ENCODE peak calls at places on chromosomes 6 and 20, in seven cellular contexts. One of them, this sample, is unnamed.
A peak's percentile ranks its signal among the peaks of the same experiment; 100 is the strongest.

GRCh38 chr6:104995989-104996617 is 39.2 kb downstream of the LIN28B start:
- DNase-seq in nephron progenitor cell: no peak
- DNase-seq in mesothelial cell of epicardium: no peak
- DNase-seq in omental fat pad: no peak
- DNase-seq in NCI-H510A treated with DMSO at 0.1 percent for 48 hours: no peak
- DNase-seq in nucleus accumbens: no peak
- DNase-seq in stimulated activated naive CD8-positive, alpha-beta T cell treated with anti-CD3 and anti-CD28 coated beads, Interleukin-15, Interleukin-2, amounts not matched to agents 100 U/mL and 50 U/mL, for 24 hours: no peak
- DNase-seq in this sample: peak; percentile 73

GRCh38 chr6:15096894-15097837 is 148.7 kb upstream of the JARID2 start:
- DNase-seq in nephron progenitor cell: no peak
- DNase-seq in NCI-H510A treated with DMSO at 0.1 percent for 48 hours: no peak
- DNase-seq in omental fat pad: no peak
- DNase-seq in nucleus accumbens: no peak
- DNase-seq in stimulated activated naive CD8-positive, alpha-beta T cell treated with anti-CD3 and anti-CD28 coated beads, Interleukin-15, Interleukin-2, amounts not matched to agents 100 U/mL and 50 U/mL, for 24 hours: peak; percentile 5
- DNase-seq in mesothelial cell of epicardium: no peak
- DNase-seq in this sample: no peak

GRCh38 chr6:21616005-21616404 is 22.5 kb downstream of the SOX4 start:
- DNase-seq in mesothelial cell of epicardium: no peak
- DNase-seq in stimulated activated naive CD8-positive, alpha-beta T cell treated with anti-CD3 and anti-CD28 coated beads, Interleukin-15, Interleukin-2, amounts not matched to agents 100 U/mL and 50 U/mL, for 24 hours: no peak
- DNase-seq in nucleus accumbens: no peak
- DNase-seq in NCI-H510A treated with DMSO at 0.1 percent for 48 hours: no peak
- DNase-seq in omental fat pad: no peak
- DNase-seq in nephron progenitor cell: no peak
- DNase-seq in this sample: peak; percentile 34

GRCh38 chr6:134936927-134937326 is 13.0 kb downstream of the ALDH8A1 start:
- DNase-seq in NCI-H510A treated with DMSO at 0.1 percent for 48 hours: no peak
- DNase-seq in nucleus accumbens: no peak
- DNase-seq in stimulated activated naive CD8-positive, alpha-beta T cell treated with anti-CD3 and anti-CD28 coated beads, Interleukin-15, Interleukin-2, amounts not matched to agents 100 U/mL and 50 U/mL, for 24 hours: no peak
- DNase-seq in nephron progenitor cell: no peak
- DNase-seq in omental fat pad: no peak
- DNase-seq in mesothelial cell of epicardium: no peak
- DNase-seq in this sample: peak; percentile 72

GRCh38 chr6:22413681-22414305 is 117.0 kb upstream of the PRL start:
- DNase-seq in omental fat pad: no peak
- DNase-seq in nucleus accumbens: no peak
- DNase-seq in nephron progenitor cell: no peak
- DNase-seq in NCI-H510A treated with DMSO at 0.1 percent for 48 hours: no peak
- DNase-seq in stimulated activated naive CD8-positive, alpha-beta T cell treated with anti-CD3 and anti-CD28 coated beads, Interleukin-15, Interleukin-2, amounts not matched to agents 100 U/mL and 50 U/mL, for 24 hours: no peak
- DNase-seq in mesothelial cell of epicardium: no peak
- DNase-seq in this sample: peak; percentile 13

GRCh38 chr6:112466378-112467151 is 119.4 kb downstream of the RFPL4B start:
- DNase-seq in NCI-H510A treated with DMSO at 0.1 percent for 48 hours: no peak
- DNase-seq in stimulated activated naive CD8-positive, alpha-beta T cell treated with anti-CD3 and anti-CD28 coated beads, Interleukin-15, Interleukin-2, amounts not matched to agents 100 U/mL and 50 U/mL, for 24 hours: no peak
- DNase-seq in nephron progenitor cell: no peak
- DNase-seq in nucleus accumbens: no peak
- DNase-seq in omental fat pad: no peak
- DNase-seq in mesothelial cell of epicardium: no peak
- DNase-seq in this sample: peak; percentile 69

GRCh38 chr20:35006531-35006971 is 50.9 kb downstream of the MYH7B start:
- DNase-seq in nephron progenitor cell: no peak
- DNase-seq in nucleus accumbens: no peak
- DNase-seq in mesothelial cell of epicardium: no peak
- DNase-seq in stimulated activated naive CD8-positive, alpha-beta T cell treated with anti-CD3 and anti-CD28 coated beads, Interleukin-15, Interleukin-2, amounts not matched to agents 100 U/mL and 50 U/mL, for 24 hours: no peak
- DNase-seq in NCI-H510A treated with DMSO at 0.1 percent for 48 hours: no peak
- DNase-seq in omental fat pad: no peak
- DNase-seq in this sample: no peak

GRCh38 chr6:18154507-18155272 is at the start of gene TPMT:
- DNase-seq in NCI-H510A treated with DMSO at 0.1 percent for 48 hours: peak; percentile 90
- DNase-seq in mesothelial cell of epicardium: peak; percentile 98
- DNase-seq in nephron progenitor cell: peak; percentile 98
- DNase-seq in omental fat pad: no peak
- DNase-seq in nucleus accumbens: peak; percentile 99
- DNase-seq in stimulated activated naive CD8-positive, alpha-beta T cell treated with anti-CD3 and anti-CD28 coated beads, Interleukin-15, Interleukin-2, amounts not matched to agents 100 U/mL and 50 U/mL, for 24 hours: peak; percentile 16
- DNase-seq in this sample: peak; percentile 11

GRCh38 chr6:55758156-55758942 is 117.0 kb downstream of the BMP5 start:
- DNase-seq in nephron progenitor cell: no peak
- DNase-seq in NCI-H510A treated with DMSO at 0.1 percent for 48 hours: no peak
- DNase-seq in mesothelial cell of epicardium: no peak
- DNase-seq in nucleus accumbens: no peak
- DNase-seq in omental fat pad: no peak
- DNase-seq in stimulated activated naive CD8-positive, alpha-beta T cell treated with anti-CD3 and anti-CD28 coated beads, Interleukin-15, Interleukin-2, amounts not matched to agents 100 U/mL and 50 U/mL, for 24 hours: no peak
- DNase-seq in this sample: peak; percentile 75

GRCh38 chr6:33827546-33828451 is 24.0 kb upstream of the MLN start:
- DNase-seq in nucleus accumbens: no peak
- DNase-seq in omental fat pad: no peak
- DNase-seq in stimulated activated naive CD8-positive, alpha-beta T cell treated with anti-CD3 and anti-CD28 coated beads, Interleukin-15, Interleukin-2, amounts not matched to agents 100 U/mL and 50 U/mL, for 24 hours: no peak
- DNase-seq in mesothelial cell of epicardium: no peak
- DNase-seq in nephron progenitor cell: no peak
- DNase-seq in NCI-H510A treated with DMSO at 0.1 percent for 48 hours: peak; percentile 77
- DNase-seq in this sample: no peak

GRCh38 chr6:4358414-4359107 is 223.2 kb upstream of the ECI2 start:
- DNase-seq in stimulated activated naive CD8-positive, alpha-beta T cell treated with anti-CD3 and anti-CD28 coated beads, Interleukin-15, Interleukin-2, amounts not matched to agents 100 U/mL and 50 U/mL, for 24 hours: peak; percentile 13
- DNase-seq in nucleus accumbens: peak; percentile 28
- DNase-seq in mesothelial cell of epicardium: no peak
- DNase-seq in NCI-H510A treated with DMSO at 0.1 percent for 48 hours: peak; percentile 46
- DNase-seq in nephron progenitor cell: peak; percentile 45
- DNase-seq in omental fat pad: peak; percentile 74
- DNase-seq in this sample: peak; percentile 100

GRCh38 chr6:130282234-130282995 is 59.7 kb upstream of the SAMD3 start:
- DNase-seq in nucleus accumbens: no peak
- DNase-seq in mesothelial cell of epicardium: no peak
- DNase-seq in stimulated activated naive CD8-positive, alpha-beta T cell treated with anti-CD3 and anti-CD28 coated beads, Interleukin-15, Interleukin-2, amounts not matched to agents 100 U/mL and 50 U/mL, for 24 hours: no peak
- DNase-seq in nephron progenitor cell: no peak
- DNase-seq in omental fat pad: no peak
- DNase-seq in NCI-H510A treated with DMSO at 0.1 percent for 48 hours: no peak
- DNase-seq in this sample: peak; percentile 52

GRCh38 chr6:25935953-25936352 is 5.5 kb upstream of the SLC17A2 start:
- DNase-seq in stimulated activated naive CD8-positive, alpha-beta T cell treated with anti-CD3 and anti-CD28 coated beads, Interleukin-15, Interleukin-2, amounts not matched to agents 100 U/mL and 50 U/mL, for 24 hours: no peak
- DNase-seq in nephron progenitor cell: no peak
- DNase-seq in omental fat pad: no peak
- DNase-seq in nucleus accumbens: no peak
- DNase-seq in NCI-H510A treated with DMSO at 0.1 percent for 48 hours: no peak
- DNase-seq in mesothelial cell of epicardium: no peak
- DNase-seq in this sample: no peak

GRCh38 chr6:125596020-125596419 is 153.4 kb upstream of the HEY2 start:
- DNase-seq in nephron progenitor cell: no peak
- DNase-seq in mesothelial cell of epicardium: no peak
- DNase-seq in nucleus accumbens: no peak
- DNase-seq in omental fat pad: no peak
- DNase-seq in stimulated activated naive CD8-positive, alpha-beta T cell treated with anti-CD3 and anti-CD28 coated beads, Interleukin-15, Interleukin-2, amounts not matched to agents 100 U/mL and 50 U/mL, for 24 hours: no peak
- DNase-seq in NCI-H510A treated with DMSO at 0.1 percent for 48 hours: no peak
- DNase-seq in this sample: no peak

GRCh38 chr6:14622135-14622534 is 504.6 kb downstream of the CD83 start:
- DNase-seq in mesothelial cell of epicardium: no peak
- DNase-seq in NCI-H510A treated with DMSO at 0.1 percent for 48 hours: peak; percentile 3
- DNase-seq in nephron progenitor cell: no peak
- DNase-seq in nucleus accumbens: no peak
- DNase-seq in stimulated activated naive CD8-positive, alpha-beta T cell treated with anti-CD3 and anti-CD28 coated beads, Interleukin-15, Interleukin-2, amounts not matched to agents 100 U/mL and 50 U/mL, for 24 hours: no peak
- DNase-seq in omental fat pad: no peak
- DNase-seq in this sample: no peak

GRCh38 chr6:43935921-43936320 is 165.9 kb downstream of the VEGFA start:
- DNase-seq in stimulated activated naive CD8-positive, alpha-beta T cell treated with anti-CD3 and anti-CD28 coated beads, Interleukin-15, Interleukin-2, amounts not matched to agents 100 U/mL and 50 U/mL, for 24 hours: no peak
- DNase-seq in nucleus accumbens: no peak
- DNase-seq in nephron progenitor cell: no peak
- DNase-seq in NCI-H510A treated with DMSO at 0.1 percent for 48 hours: no peak
- DNase-seq in omental fat pad: no peak
- DNase-seq in mesothelial cell of epicardium: no peak
- DNase-seq in this sample: no peak

GRCh38 chr6:134517145-134517658 is 199.3 kb upstream of the SGK1 start:
- DNase-seq in NCI-H510A treated with DMSO at 0.1 percent for 48 hours: peak; percentile 26
- DNase-seq in mesothelial cell of epicardium: peak; percentile 48
- DNase-seq in nucleus accumbens: peak; percentile 37
- DNase-seq in omental fat pad: peak; percentile 32
- DNase-seq in nephron progenitor cell: peak; percentile 31
- DNase-seq in stimulated activated naive CD8-positive, alpha-beta T cell treated with anti-CD3 and anti-CD28 coated beads, Interleukin-15, Interleukin-2, amounts not matched to agents 100 U/mL and 50 U/mL, for 24 hours: no peak
- DNase-seq in this sample: peak; percentile 94

GRCh38 chr20:47857994-47858557 is 72.8 kb upstream of the SULF2 start:
- DNase-seq in nucleus accumbens: no peak
- DNase-seq in omental fat pad: no peak
- DNase-seq in NCI-H510A treated with DMSO at 0.1 percent for 48 hours: no peak
- DNase-seq in stimulated activated naive CD8-positive, alpha-beta T cell treated with anti-CD3 and anti-CD28 coated beads, Interleukin-15, Interleukin-2, amounts not matched to agents 100 U/mL and 50 U/mL, for 24 hours: no peak
- DNase-seq in nephron progenitor cell: no peak
- DNase-seq in mesothelial cell of epicardium: no peak
- DNase-seq in this sample: peak; percentile 44

GRCh38 chr20:33540427-33540826 is 50.5 kb downstream of the CBFA2T2 start:
- DNase-seq in omental fat pad: no peak
- DNase-seq in mesothelial cell of epicardium: no peak
- DNase-seq in nucleus accumbens: no peak
- DNase-seq in nephron progenitor cell: no peak
- DNase-seq in stimulated activated naive CD8-positive, alpha-beta T cell treated with anti-CD3 and anti-CD28 coated beads, Interleukin-15, Interleukin-2, amounts not matched to agents 100 U/mL and 50 U/mL, for 24 hours: no peak
- DNase-seq in NCI-H510A treated with DMSO at 0.1 percent for 48 hours: no peak
- DNase-seq in this sample: no peak

GRCh38 chr6:31356216-31356945 is 598 bp downstream of the HLA-B start:
- DNase-seq in mesothelial cell of epicardium: no peak
- DNase-seq in nephron progenitor cell: peak; percentile 34
- DNase-seq in stimulated activated naive CD8-positive, alpha-beta T cell treated with anti-CD3 and anti-CD28 coated beads, Interleukin-15, Interleukin-2, amounts not matched to agents 100 U/mL and 50 U/mL, for 24 hours: peak; percentile 68
- DNase-seq in omental fat pad: no peak
- DNase-seq in nucleus accumbens: no peak
- DNase-seq in NCI-H510A treated with DMSO at 0.1 percent for 48 hours: no peak
- DNase-seq in this sample: no peak

GRCh38 chr6:44335631-44336030 is 6.8 kb upstream of the SPATS1 start:
- DNase-seq in NCI-H510A treated with DMSO at 0.1 percent for 48 hours: no peak
- DNase-seq in nucleus accumbens: no peak
- DNase-seq in omental fat pad: no peak
- DNase-seq in nephron progenitor cell: no peak
- DNase-seq in mesothelial cell of epicardium: no peak
- DNase-seq in stimulated activated naive CD8-positive, alpha-beta T cell treated with anti-CD3 and anti-CD28 coated beads, Interleukin-15, Interleukin-2, amounts not matched to agents 100 U/mL and 50 U/mL, for 24 hours: no peak
- DNase-seq in this sample: no peak

GRCh38 chr6:47306887-47307286 is 2.8 kb downstream of the TNFRSF21 start:
- DNase-seq in mesothelial cell of epicardium: no peak
- DNase-seq in NCI-H510A treated with DMSO at 0.1 percent for 48 hours: no peak
- DNase-seq in nucleus accumbens: no peak
- DNase-seq in omental fat pad: no peak
- DNase-seq in stimulated activated naive CD8-positive, alpha-beta T cell treated with anti-CD3 and anti-CD28 coated beads, Interleukin-15, Interleukin-2, amounts not matched to agents 100 U/mL and 50 U/mL, for 24 hours: no peak
- DNase-seq in nephron progenitor cell: no peak
- DNase-seq in this sample: peak; percentile 64

GRCh38 chr6:26125015-26125690 is 37.9 kb downstream of the HFE start:
- DNase-seq in NCI-H510A treated with DMSO at 0.1 percent for 48 hours: peak; percentile 55
- DNase-seq in nephron progenitor cell: no peak
- DNase-seq in stimulated activated naive CD8-positive, alpha-beta T cell treated with anti-CD3 and anti-CD28 coated beads, Interleukin-15, Interleukin-2, amounts not matched to agents 100 U/mL and 50 U/mL, for 24 hours: peak; percentile 25
- DNase-seq in omental fat pad: no peak
- DNase-seq in nucleus accumbens: no peak
- DNase-seq in mesothelial cell of epicardium: no peak
- DNase-seq in this sample: peak; percentile 17

GRCh38 chr6:25359891-25360290 is 80.7 kb downstream of the CARMIL1 start:
- DNase-seq in stimulated activated naive CD8-positive, alpha-beta T cell treated with anti-CD3 and anti-CD28 coated beads, Interleukin-15, Interleukin-2, amounts not matched to agents 100 U/mL and 50 U/mL, for 24 hours: no peak
- DNase-seq in NCI-H510A treated with DMSO at 0.1 percent for 48 hours: no peak
- DNase-seq in nucleus accumbens: no peak
- DNase-seq in nephron progenitor cell: no peak
- DNase-seq in mesothelial cell of epicardium: no peak
- DNase-seq in omental fat pad: no peak
- DNase-seq in this sample: no peak

GRCh38 chr6:98832282-98833100 is 1.9 kb upstream of the POU3F2 start:
- DNase-seq in NCI-H510A treated with DMSO at 0.1 percent for 48 hours: no peak
- DNase-seq in nucleus accumbens: peak; percentile 63
- DNase-seq in mesothelial cell of epicardium: no peak
- DNase-seq in stimulated activated naive CD8-positive, alpha-beta T cell treated with anti-CD3 and anti-CD28 coated beads, Interleukin-15, Interleukin-2, amounts not matched to agents 100 U/mL and 50 U/mL, for 24 hours: peak; percentile 13
- DNase-seq in omental fat pad: no peak
- DNase-seq in nephron progenitor cell: peak; percentile 58
- DNase-seq in this sample: peak; percentile 89

GRCh38 chr6:158531566-158531965 is 28.3 kb upstream of the TMEM181 start:
- DNase-seq in omental fat pad: no peak
- DNase-seq in stimulated activated naive CD8-positive, alpha-beta T cell treated with anti-CD3 and anti-CD28 coated beads, Interleukin-15, Interleukin-2, amounts not matched to agents 100 U/mL and 50 U/mL, for 24 hours: no peak
- DNase-seq in mesothelial cell of epicardium: no peak
- DNase-seq in NCI-H510A treated with DMSO at 0.1 percent for 48 hours: no peak
- DNase-seq in nucleus accumbens: no peak
- DNase-seq in nephron progenitor cell: no peak
- DNase-seq in this sample: no peak

GRCh38 chr6:85747654-85748053 is 105.0 kb upstream of the SYNCRIP start:
- DNase-seq in stimulated activated naive CD8-positive, alpha-beta T cell treated with anti-CD3 and anti-CD28 coated beads, Interleukin-15, Interleukin-2, amounts not matched to agents 100 U/mL and 50 U/mL, for 24 hours: no peak
- DNase-seq in mesothelial cell of epicardium: no peak
- DNase-seq in omental fat pad: no peak
- DNase-seq in nucleus accumbens: no peak
- DNase-seq in nephron progenitor cell: no peak
- DNase-seq in NCI-H510A treated with DMSO at 0.1 percent for 48 hours: no peak
- DNase-seq in this sample: peak; percentile 78

GRCh38 chr6:118788702-118789101 is 105.2 kb upstream of the ASF1A start:
- DNase-seq in omental fat pad: no peak
- DNase-seq in NCI-H510A treated with DMSO at 0.1 percent for 48 hours: no peak
- DNase-seq in nucleus accumbens: no peak
- DNase-seq in mesothelial cell of epicardium: no peak
- DNase-seq in nephron progenitor cell: no peak
- DNase-seq in stimulated activated naive CD8-positive, alpha-beta T cell treated with anti-CD3 and anti-CD28 coated beads, Interleukin-15, Interleukin-2, amounts not matched to agents 100 U/mL and 50 U/mL, for 24 hours: no peak
- DNase-seq in this sample: no peak

GRCh38 chr6:127924440-127924839 is 23.6 kb upstream of the THEMIS start:
- DNase-seq in omental fat pad: no peak
- DNase-seq in nephron progenitor cell: no peak
- DNase-seq in mesothelial cell of epicardium: no peak
- DNase-seq in stimulated activated naive CD8-positive, alpha-beta T cell treated with anti-CD3 and anti-CD28 coated beads, Interleukin-15, Interleukin-2, amounts not matched to agents 100 U/mL and 50 U/mL, for 24 hours: no peak
- DNase-seq in NCI-H510A treated with DMSO at 0.1 percent for 48 hours: no peak
- DNase-seq in nucleus accumbens: no peak
- DNase-seq in this sample: no peak

GRCh38 chr6:40409716-40410397 is 177.3 kb downstream of the LRFN2 start:
- DNase-seq in stimulated activated naive CD8-positive, alpha-beta T cell treated with anti-CD3 and anti-CD28 coated beads, Interleukin-15, Interleukin-2, amounts not matched to agents 100 U/mL and 50 U/mL, for 24 hours: no peak
- DNase-seq in nucleus accumbens: no peak
- DNase-seq in omental fat pad: no peak
- DNase-seq in nephron progenitor cell: no peak
- DNase-seq in NCI-H510A treated with DMSO at 0.1 percent for 48 hours: no peak
- DNase-seq in mesothelial cell of epicardium: no peak
- DNase-seq in this sample: no peak

GRCh38 chr20:50913976-50914375 is 17.3 kb downstream of the ADNP start:
- DNase-seq in stimulated activated naive CD8-positive, alpha-beta T cell treated with anti-CD3 and anti-CD28 coated beads, Interleukin-15, Interleukin-2, amounts not matched to agents 100 U/mL and 50 U/mL, for 24 hours: no peak
- DNase-seq in nucleus accumbens: no peak
- DNase-seq in mesothelial cell of epicardium: no peak
- DNase-seq in omental fat pad: no peak
- DNase-seq in NCI-H510A treated with DMSO at 0.1 percent for 48 hours: no peak
- DNase-seq in nephron progenitor cell: no peak
- DNase-seq in this sample: peak; percentile 62

GRCh38 chr6:73452107-73452461 is at the start of gene CGAS:
- DNase-seq in nucleus accumbens: peak; percentile 25
- DNase-seq in mesothelial cell of epicardium: no peak
- DNase-seq in stimulated activated naive CD8-positive, alpha-beta T cell treated with anti-CD3 and anti-CD28 coated beads, Interleukin-15, Interleukin-2, amounts not matched to agents 100 U/mL and 50 U/mL, for 24 hours: peak; percentile 86
- DNase-seq in NCI-H510A treated with DMSO at 0.1 percent for 48 hours: peak; percentile 45
- DNase-seq in omental fat pad: peak; percentile 27
- DNase-seq in nephron progenitor cell: no peak
- DNase-seq in this sample: peak; percentile 71

GRCh38 chr20:14865169-14865568 is 527.8 kb upstream of the FLRT3 start:
- DNase-seq in nephron progenitor cell: no peak
- DNase-seq in NCI-H510A treated with DMSO at 0.1 percent for 48 hours: no peak
- DNase-seq in stimulated activated naive CD8-positive, alpha-beta T cell treated with anti-CD3 and anti-CD28 coated beads, Interleukin-15, Interleukin-2, amounts not matched to agents 100 U/mL and 50 U/mL, for 24 hours: no peak
- DNase-seq in nucleus accumbens: no peak
- DNase-seq in mesothelial cell of epicardium: no peak
- DNase-seq in omental fat pad: no peak
- DNase-seq in this sample: no peak

GRCh38 chr6:100504786-100505737 is 40.3 kb upstream of the SIM1 start:
- DNase-seq in nucleus accumbens: no peak
- DNase-seq in omental fat pad: no peak
- DNase-seq in nephron progenitor cell: no peak
- DNase-seq in mesothelial cell of epicardium: no peak
- DNase-seq in NCI-H510A treated with DMSO at 0.1 percent for 48 hours: no peak
- DNase-seq in stimulated activated naive CD8-positive, alpha-beta T cell treated with anti-CD3 and anti-CD28 coated beads, Interleukin-15, Interleukin-2, amounts not matched to agents 100 U/mL and 50 U/mL, for 24 hours: no peak
- DNase-seq in this sample: peak; percentile 92

This sample was measured in cardiac fibroblast.